ENCODE peak calls at places on chromosomes 6 and 20, in eight cellular contexts. U is CD8-positive, alpha-beta T cell; W is lower lobe of right lung; C is CD8-positive, alpha-beta memory T cell; R is ascending aorta; S is fibroblast of pulmonary artery; H is OCI-LY7; B is heart right ventricle. T is an unnamed sample.
A peak's percentile ranks its signal among the peaks of the same experiment; 100 is the strongest.

GRCh38 chr6:17984822-17985660 is 2.4 kb downstream of the KIF13A start:
- DNase-seq in H (no peak), S (no peak), U (no peak), B (no peak), R (no peak), W (no peak), C (no peak), T (no peak)

GRCh38 chr6:34791164-34791841 is 580 bp upstream of the BLTP3A start:
- DNase-seq in R (peak; percentile 71), B (peak; percentile 58), H (peak; percentile 78), S (peak; percentile 21), C (no peak), W (peak; percentile 61), U (no peak), T (no peak)

GRCh38 chr6:4316867-4317400 is 181.6 kb upstream of the ECI2 start:
- DNase-seq in W (peak; percentile 56), U (no peak), H (no peak), B (peak; percentile 77), R (peak; percentile 77), C (no peak), S (peak; percentile 91), T (peak; percentile 95)

GRCh38 chr20:53695797-53696527 is 102.3 kb upstream of the ZNF217 start:
- DNase-seq in W (no peak), C (no peak), B (no peak), S (no peak), R (no peak), U (no peak), H (no peak), T (no peak)

GRCh38 chr6:16473184-16473907 is 235.0 kb downstream of the GMPR start:
- DNase-seq in U (no peak), R (no peak), C (no peak), S (no peak), H (no peak), B (no peak), W (no peak), T (no peak)

GRCh38 chr20:46148313-46149213 is 30.4 kb downstream of the CD40 start:
- DNase-seq in C (no peak), W (no peak), S (no peak), H (no peak), B (no peak), U (no peak), R (no peak), T (peak; percentile 42)

GRCh38 chr6:14458669-14459266 is 341.2 kb downstream of the CD83 start:
- DNase-seq in C (no peak), R (no peak), W (no peak), S (peak; percentile 94), U (no peak), B (peak; percentile 23), H (no peak), T (peak; percentile 84)

GRCh38 chr20:23419995-23420901 is 1.0 kb downstream of the NAPB start:
- DNase-seq in B (no peak), H (peak; percentile 45), W (peak; percentile 78), U (no peak), R (peak; percentile 73), S (peak; percentile 70), C (peak; percentile 24), T (peak; percentile 71)

GRCh38 chr6:111870751-111871064 is 2.5 kb downstream of the FYN start:
- DNase-seq in S (no peak), B (no peak), H (no peak), R (no peak), W (no peak), U (no peak), C (no peak), T (no peak)

GRCh38 chr6:107624541-107624940 is 134.6 kb downstream of the SOBP start:
- DNase-seq in W (no peak), C (no peak), R (no peak), U (no peak), H (no peak), B (no peak), S (no peak), T (peak; percentile 69)

GRCh38 chr6:69816569-69816968 is 19.8 kb upstream of the LMBRD1 start:
- DNase-seq in B (no peak), C (peak; percentile 21), R (no peak), W (no peak), U (no peak), H (peak; percentile 60), S (no peak), T (no peak)

GRCh38 chr6:160992323-160993314 is 1.1 kb downstream of the MAP3K4 start:
- DNase-seq in U (peak; percentile 11), S (peak; percentile 76), H (peak; percentile 58), W (no peak), R (no peak), C (peak; percentile 53), B (peak; percentile 59), T (peak; percentile 71)

GRCh38 chr6:107033136-107033535 is 5.1 kb downstream of the MTRES1 start:
- DNase-seq in S (no peak), C (no peak), H (no peak), W (no peak), B (no peak), U (no peak), R (no peak), T (peak; percentile 18)

GRCh38 chr20:10832146-10832545 is 158.3 kb upstream of the JAG1 start:
- DNase-seq in R (no peak), W (no peak), C (no peak), U (no peak), H (no peak), S (peak; percentile 4), B (no peak), T (peak; percentile 77)

GRCh38 chr20:11711214-11711613 is 206.5 kb upstream of the BTBD3 start:
- DNase-seq in B (no peak), C (no peak), H (no peak), U (no peak), W (no peak), R (no peak), S (no peak), T (no peak)

GRCh38 chr6:104640761-104641160 is 219.0 kb downstream of the HACE1 start:
- DNase-seq in B (no peak), U (no peak), R (no peak), H (peak; percentile 35), W (no peak), C (no peak), S (peak; percentile 66), T (no peak)

DNA sequence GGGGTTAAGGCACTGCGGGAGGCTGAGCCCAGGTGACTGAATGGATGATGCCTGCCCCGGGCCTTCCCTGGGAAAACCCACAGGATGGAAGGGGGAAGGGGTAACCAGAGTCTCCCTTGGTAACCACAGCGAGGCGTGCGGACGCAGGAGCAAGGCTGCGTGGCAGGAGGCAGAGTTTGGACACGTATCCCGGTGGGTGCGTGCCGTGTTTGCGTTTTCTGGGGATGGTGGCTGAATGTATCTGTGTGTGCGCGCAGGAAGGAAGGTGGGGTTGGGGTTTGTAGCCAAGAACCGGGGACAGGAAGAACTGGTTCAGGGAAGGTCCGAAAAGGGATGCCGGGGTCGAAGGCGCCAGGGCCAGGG is 1.8 kb downstream of the MDGA1 start:
- DNase-seq in C (peak; percentile 4), W (no peak), R (no peak), S (no peak), U (no peak), B (no peak), H (no peak), T (peak; percentile 17)
- H3K4me3 ChIP-seq in C (peak overlapping the region; percentile 38), W (peak overlapping the region; percentile 77), R (peak overlapping the region; percentile 71), S (peak overlapping the region; percentile 69), U (peak overlapping the region; percentile 65), B (peak overlapping the region; percentile 71), H (no peak overlapping the region), T (no peak overlapping the region)

GRCh38 chr6:37230104-37230503 is 27.5 kb upstream of the TBC1D22B start:
- DNase-seq in W (no peak), U (no peak), H (no peak), R (no peak), C (no peak), S (no peak), B (no peak), T (no peak)

GRCh38 chr6:37237789-37238188 is 19.8 kb upstream of the TBC1D22B start:
- DNase-seq in R (no peak), U (no peak), W (no peak), B (no peak), S (no peak), H (no peak), C (no peak), T (no peak)

GRCh38 chr6:37236921-37237320 is 20.7 kb upstream of the TBC1D22B start:
- DNase-seq in B (no peak), H (no peak), C (no peak), W (no peak), R (no peak), S (peak; percentile 58), U (no peak), T (peak; percentile 65)

GRCh38 chr6:37232430-37233017 is 25.0 kb upstream of the TBC1D22B start:
- DNase-seq in R (no peak), B (no peak), W (no peak), C (no peak), S (no peak), U (no peak), H (no peak), T (no peak)

GRCh38 chr6:37233541-37233940 is 24.0 kb upstream of the TBC1D22B start:
- DNase-seq in C (no peak), S (no peak), W (no peak), B (no peak), H (no peak), U (no peak), R (no peak), T (no peak)
- H3K4me3 ChIP-seq in C (no peak overlapping the region), S (no peak overlapping the region), W (no peak overlapping the region), B (no peak overlapping the region), H (no peak overlapping the region), U (no peak overlapping the region), R (no peak overlapping the region), T (no peak overlapping the region)

GRCh38 chr20:38024496-38024895 is 8.8 kb downstream of the TTI1 start:
- DNase-seq in U (no peak), B (no peak), C (no peak), W (no peak), H (no peak), S (no peak), R (no peak), T (no peak)
- H3K4me3 ChIP-seq in U (no peak overlapping the region), B (no peak overlapping the region), C (no peak overlapping the region), W (no peak overlapping the region), H (no peak overlapping the region), S (no peak overlapping the region), R (no peak overlapping the region), T (no peak overlapping the region)

GRCh38 chr6:12014027-12014872 is 2.1 kb downstream of the HIVEP1 start:
- DNase-seq in U (no peak), B (no peak), C (no peak), H (no peak), W (no peak), S (peak; percentile 76), R (no peak), T (peak; percentile 82)
- H3K4me3 ChIP-seq in U (no peak overlapping the region), B (no peak overlapping the region), C (no peak overlapping the region), H (peak overlapping the region; percentile 94), W (no peak overlapping the region), S (peak overlapping the region; percentile 87), R (peak overlapping the region; percentile 85), T (no peak overlapping the region)

DNA sequence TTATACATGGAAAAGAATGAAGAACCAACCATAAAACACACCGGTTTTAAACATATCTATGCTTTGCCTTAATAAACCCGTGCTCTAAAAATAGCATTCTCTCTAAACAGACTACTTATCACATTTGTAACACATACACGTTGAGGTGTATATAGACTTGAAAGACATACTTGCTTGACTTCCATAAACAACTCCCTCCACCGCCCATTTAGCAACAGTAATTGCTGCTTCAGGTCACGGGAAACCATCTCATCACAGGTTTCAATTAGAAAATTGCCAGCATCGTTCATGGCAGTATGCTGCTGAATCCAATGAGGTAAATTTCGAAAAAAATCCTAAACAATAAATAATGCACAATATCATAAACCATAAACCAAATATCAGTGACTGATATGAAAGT is 174.0 kb downstream of the SYNE1 start:
- DNase-seq in B (no peak), W (no peak), H (no peak), U (no peak), C (no peak), R (no peak), S (no peak), T (no peak)
- H3K4me3 ChIP-seq in B (no peak overlapping the region), W (peak overlapping the region; percentile 30), H (no peak overlapping the region), U (no peak overlapping the region), C (no peak overlapping the region), R (peak overlapping the region; percentile 23), S (no peak overlapping the region), T (no peak overlapping the region)